ENCODE peak calls at places on chromosomes 13 and 19, in six cellular contexts. T is ovary, B is AG20443, N is endodermal cell, W is left kidney, D is NCI-H524 treated with DMSO at 0.1 percent for 48 hours. O is an unnamed sample.

GRCh38 chr19:17441241-17442135 is 7.0 kb downstream of the TMEM221 start:
- DNase-seq in T (no peak), B (peak), N (peak), W (peak), D (no peak), O (peak)

GRCh38 chr13:26050568-26051230 is 1.1 kb downstream of the SHISA2 start:
- DNase-seq in T (no peak), B (peak), N (peak), W (peak), D (peak), O (peak)

GRCh38 chr19:2294377-2295335 is 12.7 kb upstream of the PEAK3 start:
- DNase-seq in T (no peak), B (peak), N (no peak), W (peak), D (peak), O (no peak)

GRCh38 chr13:23348270-23349126 is 85.0 kb downstream of the SACS start:
- DNase-seq in T (peak), B (no peak), N (no peak), W (peak), D (no peak), O (no peak)

GRCh38 chr13:39226359-39226758 is 188.1 kb downstream of the NHLRC3 start:
- DNase-seq in T (no peak), B (no peak), N (no peak), W (no peak), D (no peak), O (no peak)

GRCh38 chr13:98372886-98373285 is 195.8 kb upstream of the RNF113B start:
- DNase-seq in T (no peak), B (no peak), N (no peak), W (peak), D (no peak), O (peak)

GRCh38 chr13:39565036-39565949 is 37.7 kb downstream of the LHFPL6 start:
- DNase-seq in T (no peak), B (peak), N (peak), W (peak), D (no peak), O (peak)

GRCh38 chr19:45883881-45884681 is 1.9 kb downstream of the IRF2BP1 start:
- DNase-seq in T (peak), B (no peak), N (peak), W (no peak), D (no peak), O (no peak)

GRCh38 chr19:41939861-41940442 is 11.7 kb upstream of the ERFL start:
- DNase-seq in T (no peak), B (peak), N (peak), W (peak), D (no peak), O (no peak)

O was measured in mesenchymal stem cell.